ENCODE peak calls at places on chromosomes 6 and 20, in seven cellular contexts. K is amygdala, W is stomach, J is mesendoderm, L is Right ventricle myocardium superior, A is fibroblast of lung, C is body of pancreas. M is an unnamed sample.

GRCh38 chr20:1299522-1299921 is 29.4 kb downstream of the SDCBP2 start:
- DNase-seq in A (no peak), W (no peak), J (peak; percentile 49), K (no peak), C (no peak), L (no peak), M (no peak)

GRCh38 chr20:8152183-8152582 is 20.1 kb downstream of the PLCB1 start:
- DNase-seq in L (no peak), J (no peak), C (no peak), A (peak; percentile 60), W (no peak), K (no peak), M (no peak)

GRCh38 chr6:105259912-105260889 is 80.4 kb upstream of the POPDC3 start:
- DNase-seq in K (no peak), L (no peak), C (no peak), J (peak; percentile 26), W (no peak), A (no peak), M (no peak)

GRCh38 chr6:7200598-7201443 is 93.1 kb downstream of the RREB1 start:
- DNase-seq in A (no peak), L (no peak), J (no peak), W (peak; percentile 90), C (peak; percentile 82), K (no peak), M (peak; percentile 89)

GRCh38 chr6:87105823-87106222 is 10.9 kb upstream of the CGA start:
- DNase-seq in L (no peak), J (no peak), C (no peak), K (no peak), W (no peak), A (no peak), M (no peak)

GRCh38 chr6:169839898-169840631 is 88.6 kb downstream of the ERMARD start:
- DNase-seq in W (peak; percentile 21), J (no peak), C (no peak), L (no peak), A (no peak), K (no peak), M (peak; percentile 41)

GRCh38 chr20:50918403-50918802 is 12.8 kb downstream of the ADNP start:
- DNase-seq in C (no peak), L (no peak), A (peak; percentile 83), W (no peak), J (no peak), K (no peak), M (no peak)

GRCh38 chr6:6516643-6517042 is 71.9 kb upstream of the LY86 start:
- DNase-seq in W (no peak), K (no peak), A (no peak), J (no peak), C (no peak), L (no peak), M (no peak)

GRCh38 chr6:3664641-3665041 is 86.9 kb downstream of the PXDC1 start:
- DNase-seq in K (no peak), A (no peak), W (no peak), L (no peak), J (peak; percentile 26), C (no peak), M (no peak)

GRCh38 chr6:169429001-169429400 is 175.4 kb upstream of the THBS2 start:
- DNase-seq in A (no peak), L (no peak), C (no peak), W (no peak), J (no peak), K (no peak), M (no peak)

GRCh38 chr20:49660912-49661311 is 52.8 kb downstream of the B4GALT5 start:
- DNase-seq in W (no peak), J (no peak), A (no peak), L (no peak), C (no peak), K (no peak), M (no peak)

GRCh38 chr6:37965964-37966676 is 146.6 kb downstream of the ZFAND3 start:
- DNase-seq in K (no peak), L (no peak), A (no peak), C (no peak), W (no peak), J (no peak), M (no peak)

GRCh38 chr6:18392346-18392877 is 5.3 kb downstream of the RNF144B start:
- DNase-seq in J (no peak), L (no peak), K (no peak), C (no peak), W (no peak), A (no peak), M (no peak)

GRCh38 chr6:109242923-109243322 is 139.3 kb downstream of the CD164 start:
- DNase-seq in C (no peak), K (no peak), W (no peak), A (no peak), J (no peak), L (no peak), M (no peak)

GRCh38 chr6:21098744-21099143 is 494.8 kb upstream of the SOX4 start:
- DNase-seq in C (no peak), J (peak; percentile 37), W (no peak), A (no peak), K (no peak), L (no peak), M (no peak)

GRCh38 chr6:128124713-128125112 is 223.9 kb upstream of the THEMIS start:
- DNase-seq in W (no peak), C (no peak), J (peak; percentile 20), K (no peak), A (peak; percentile 29), L (no peak), M (peak; percentile 58)

GRCh38 chr6:95364016-95364604 is 213.2 kb upstream of the MANEA start:
- DNase-seq in J (peak; percentile 50), K (no peak), L (no peak), C (no peak), A (peak; percentile 26), W (no peak), M (no peak)

GRCh38 chr20:23622839-23623343 is 14.9 kb downstream of the CST3 start:
- DNase-seq in C (no peak), L (peak; percentile 83), W (peak; percentile 56), J (peak; percentile 55), A (peak; percentile 98), K (no peak), M (no peak)

GRCh38 chr20:58618694-58619540 is 32.2 kb upstream of the STX16 start:
- DNase-seq in A (peak; percentile 85), C (no peak), W (no peak), L (peak; percentile 50), J (peak; percentile 57), K (no peak), M (no peak)

GRCh38 chr6:144415835-144416237 is 130.7 kb downstream of the UTRN start:
- DNase-seq in W (no peak), A (peak; percentile 69), C (no peak), J (no peak), L (no peak), K (no peak), M (no peak)